ENCODE peak calls at places on chromosomes 12 and 14, in nine cellular contexts. I is thyroid gland; R is fibroblast of lung; N is cardiac muscle cell; E is upper lobe of right lung; Y is HL-60; W is CD8-positive, alpha-beta memory T cell; G is Peyer's patch; Z is thoracic aorta. X is an unnamed sample.
A peak's percentile ranks its signal among the peaks of the same experiment; 100 is the strongest.

GRCh38 chr12:55068416-55069010 is 48.7 kb downstream of the NEUROD4 start:
- DNase-seq in N (peak; percentile 73), G (no peak), R (peak; percentile 33), Y (peak; percentile 56), E (no peak), W (peak; percentile 45), Z (no peak), I (peak; percentile 10), X (peak; percentile 14)

GRCh38 chr12:10363922-10364838 is 25.7 kb downstream of the KLRK1 start:
- DNase-seq in Z (no peak), R (peak; percentile 50), Y (peak; percentile 40), W (peak; percentile 58), E (no peak), G (peak; percentile 68), N (peak; percentile 55), I (peak; percentile 31), X (peak; percentile 49)

GRCh38 chr12:46214668-46215429 is 54.0 kb downstream of the SLC38A1 start:
- DNase-seq in E (no peak), Y (peak; percentile 15), G (peak; percentile 90), I (no peak), W (peak; percentile 92), R (peak; percentile 25), N (no peak), Z (no peak), X (no peak)

GRCh38 chr12:69094606-69095216 is 144.7 kb upstream of the CPSF6 start:
- DNase-seq in E (no peak), I (no peak), N (no peak), Y (no peak), W (no peak), G (no peak), R (no peak), Z (no peak), X (no peak)

GRCh38 chr12:26396402-26396801 is 201.0 kb downstream of the SSPN start:
- DNase-seq in W (no peak), G (no peak), Y (no peak), I (no peak), E (no peak), R (no peak), Z (no peak), N (no peak), X (no peak)

GRCh38 chr14:29584992-29585391 is 342.7 kb downstream of the PRKD1 start:
- DNase-seq in I (peak; percentile 85), R (peak; percentile 85), E (peak; percentile 65), Z (no peak), Y (no peak), G (no peak), W (no peak), N (peak; percentile 93), X (peak; percentile 80)

GRCh38 chr14:99240512-99241313 is 31.3 kb downstream of the BCL11B start:
- DNase-seq in I (no peak), R (no peak), E (no peak), G (no peak), W (no peak), N (no peak), Z (no peak), Y (no peak), X (no peak)

GRCh38 chr14:32009221-32009620 is 67.9 kb upstream of the ARHGAP5 start:
- DNase-seq in R (no peak), I (no peak), Z (no peak), Y (no peak), W (no peak), G (no peak), E (no peak), N (no peak), X (no peak)

GRCh38 chr14:77208266-77208978 is 26.8 kb downstream of the TMEM63C start:
- DNase-seq in I (peak; percentile 74), W (peak; percentile 12), Y (peak; percentile 9), E (peak; percentile 88), R (peak; percentile 50), N (peak; percentile 76), G (peak; percentile 74), Z (no peak), X (peak; percentile 36)

GRCh38 chr14:77498120-77498979 is at the start of gene ISM2:
- DNase-seq in Y (peak; percentile 3), R (peak; percentile 37), Z (no peak), N (peak; percentile 56), E (peak; percentile 65), W (peak; percentile 25), I (peak; percentile 48), G (no peak), X (peak; percentile 8)

GRCh38 chr12:129535351-129535750 is 368.5 kb downstream of the TMEM132D start:
- DNase-seq in E (no peak), R (no peak), W (no peak), Y (no peak), I (no peak), G (no peak), N (no peak), Z (no peak), X (no peak)

GRCh38 chr14:74510955-74511354 is 17.4 kb downstream of the ISCA2 start:
- DNase-seq in I (no peak), R (peak; percentile 66), E (peak; percentile 60), Y (no peak), N (no peak), Z (no peak), W (no peak), G (no peak), X (peak; percentile 52)

GRCh38 chr14:77311217-77311616 is 9.5 kb downstream of the POMT2 start:
- DNase-seq in W (no peak), I (no peak), N (peak; percentile 24), R (no peak), G (no peak), Z (no peak), E (no peak), Y (no peak), X (no peak)

GRCh38 chr12:56007148-56007891 is 10.2 kb downstream of the SUOX start:
- DNase-seq in E (peak; percentile 94), G (peak; percentile 91), R (peak; percentile 86), I (peak; percentile 87), Y (peak; percentile 89), N (peak; percentile 86), W (peak; percentile 62), Z (peak; percentile 50), X (peak; percentile 77)

GRCh38 chr12:29611906-29612305 is 114.4 kb upstream of the OVCH1 start:
- DNase-seq in N (peak; percentile 86), I (no peak), E (no peak), G (no peak), R (peak; percentile 89), Y (no peak), W (no peak), Z (peak; percentile 17), X (peak; percentile 86)

GRCh38 chr12:54027442-54027786 is 826 bp upstream of the HOXC6 start:
- DNase-seq in N (no peak), Y (no peak), R (no peak), W (no peak), Z (no peak), I (no peak), G (no peak), E (no peak), X (no peak)

DNA sequence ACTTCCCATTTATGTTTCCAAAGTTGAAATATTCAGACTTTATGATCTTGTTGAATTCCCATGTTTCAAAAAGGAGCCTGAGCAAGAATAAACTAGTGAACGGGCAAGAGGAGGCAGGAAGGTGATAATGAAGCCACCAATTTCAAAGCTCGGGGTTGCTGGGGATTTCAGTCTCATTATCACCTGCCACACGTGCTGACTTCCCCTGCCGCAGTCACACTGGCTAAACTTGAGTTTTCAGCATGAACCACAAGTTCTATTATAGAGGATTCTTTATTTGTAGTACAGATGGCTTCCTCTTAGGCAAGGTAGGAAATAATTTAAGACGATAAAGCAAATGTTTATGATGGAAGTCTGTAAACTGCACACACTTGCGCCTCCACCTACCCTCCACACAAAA is 18.1 kb upstream of the DIABLO start:
- DNase-seq in E (no peak), R (no peak), Y (no peak), I (no peak), W (no peak), Z (no peak), G (no peak), N (no peak), X (no peak)
- H3K27ac ChIP-seq in E (no peak overlapping the region), R (no peak overlapping the region), Y (no peak overlapping the region), I (no peak overlapping the region), W (peak overlapping the region; percentile 45), Z (no peak overlapping the region), G (peak overlapping the region; percentile 19), N (no peak overlapping the region), X (no peak overlapping the region)

DNA sequence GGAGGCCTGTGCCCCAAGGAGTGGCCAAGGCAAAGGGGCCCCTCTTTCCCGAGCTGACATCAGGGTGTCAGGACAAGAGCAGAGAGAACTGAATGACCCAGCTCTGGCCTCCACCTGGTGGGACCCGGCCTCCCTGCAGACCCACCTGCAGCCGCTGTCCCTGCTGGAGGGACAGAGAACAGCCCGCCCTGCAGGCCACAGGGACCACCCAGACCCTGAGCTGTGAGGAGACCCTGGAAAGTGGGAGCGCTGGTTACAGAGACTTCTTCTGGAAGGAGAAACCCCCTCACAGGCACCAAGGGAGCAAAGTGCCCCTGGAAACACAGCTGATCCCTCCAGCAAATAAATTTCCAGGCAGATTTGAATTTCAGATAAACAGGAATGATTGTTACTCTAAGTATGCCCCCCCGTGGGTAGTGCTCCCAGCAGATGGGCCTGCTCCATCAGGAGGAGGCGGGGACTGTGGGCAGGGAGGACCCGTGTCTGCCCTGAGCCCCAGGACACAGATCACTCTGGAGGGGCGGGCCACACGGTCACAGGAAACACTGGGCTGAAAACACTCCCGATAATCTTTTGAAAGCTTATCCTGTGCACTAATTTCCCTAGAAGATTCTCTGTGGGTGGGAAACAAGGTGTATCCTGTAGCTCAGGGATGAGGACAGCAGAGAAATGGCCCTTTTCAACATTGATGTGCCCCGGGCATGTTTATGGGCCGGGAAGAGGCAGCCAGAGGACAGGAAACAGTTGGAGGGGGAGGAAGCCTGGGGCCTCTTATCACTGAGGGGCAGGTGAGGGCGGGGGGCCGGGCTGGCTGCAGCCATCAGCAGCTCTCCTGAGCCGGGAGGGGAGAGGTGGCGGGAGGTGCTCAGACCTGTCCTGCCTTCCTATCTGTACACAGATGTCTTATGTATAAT is 276.0 kb downstream of the ADGRD1 start:
- DNase-seq in E (peak; percentile 58), G (no peak), N (no peak), I (peak; percentile 55), Z (no peak), Y (no peak), W (no peak), R (no peak), X (no peak)
- H3K27ac ChIP-seq in E (no peak overlapping the region), G (no peak overlapping the region), N (no peak overlapping the region), I (peak overlapping the region; percentile 70), Z (no peak overlapping the region), Y (no peak overlapping the region), W (peak overlapping the region; percentile 57), R (no peak overlapping the region), X (no peak overlapping the region)

GRCh38 chr12:122423258-122424165 is 1.0 kb upstream of the CLIP1 start:
- DNase-seq in Z (no peak), N (peak; percentile 37), W (peak; percentile 15), Y (peak; percentile 11), I (no peak), G (peak; percentile 56), R (peak; percentile 67), E (no peak), X (peak; percentile 49)
- H3K27ac ChIP-seq in Z (peak overlapping the region; percentile 85), N (peak overlapping the region; percentile 89), W (peak overlapping the region; percentile 59), Y (no peak overlapping the region), I (peak overlapping the region; percentile 83), G (peak overlapping the region; percentile 25), R (peak overlapping the region; percentile 79), E (peak overlapping the region; percentile 84), X (peak overlapping the region; percentile 91)

GRCh38 chr14:59377485-59377884 is 87.7 kb downstream of the GPR135 start:
- DNase-seq in R (no peak), Y (no peak), W (no peak), I (no peak), G (no peak), E (no peak), Z (no peak), N (peak; percentile 42), X (no peak)
- H3K27ac ChIP-seq in R (no peak overlapping the region), Y (no peak overlapping the region), W (no peak overlapping the region), I (no peak overlapping the region), G (peak overlapping the region; percentile 20), E (peak overlapping the region; percentile 53), Z (no peak overlapping the region), N (no peak overlapping the region), X (no peak overlapping the region)

GRCh38 chr12:42590324-42590934 is 883 bp upstream of the PRICKLE1 start:
- DNase-seq in W (no peak), I (peak; percentile 23), G (peak; percentile 53), E (no peak), Z (no peak), R (peak; percentile 40), N (peak; percentile 37), Y (no peak), X (no peak)
- H3K27ac ChIP-seq in W (no peak overlapping the region), I (peak overlapping the region; percentile 20), G (no peak overlapping the region), E (no peak overlapping the region), Z (peak overlapping the region; percentile 37), R (no peak overlapping the region), N (peak overlapping the region; percentile 97), Y (no peak overlapping the region), X (peak overlapping the region; percentile 65)